ENCODE peak calls at places on chromosomes 7 and 10, in five cellular contexts. W, J, G, U and M are unnamed samples.

GRCh38 chr10:33117816-33118215 is 159.8 kb upstream of the ITGB1 start:
- DNase-seq in W (no peak), J (no peak), G (no peak), U (no peak), M (no peak)

GRCh38 chr10:30000802-30001571 is 58.4 kb downstream of the JCAD start:
- DNase-seq in W (peak; percentile 32), J (peak; percentile 84), G (peak; percentile 85), U (peak; percentile 76), M (no peak)

GRCh38 chr7:132400667-132401142 is 175.6 kb downstream of the PLXNA4 start:
- DNase-seq in W (no peak), J (no peak), G (peak; percentile 46), U (peak; percentile 78), M (peak; percentile 70)

GRCh38 chr10:117551322-117552155 is 9.0 kb downstream of the EMX2 start:
- DNase-seq in W (no peak), J (no peak), G (no peak), U (peak; percentile 44), M (no peak)

GRCh38 chr10:19651549-19651948 is 164.7 kb upstream of the PLXDC2 start:
- DNase-seq in W (peak; percentile 81), J (no peak), G (no peak), U (no peak), M (no peak)

GRCh38 chr7:10940748-10941358 is 32.8 kb upstream of the PHF14 start:
- DNase-seq in W (peak; percentile 9), J (no peak), G (no peak), U (no peak), M (no peak)

GRCh38 chr10:110170142-110170887 is 37.1 kb upstream of the MXI1 start:
- DNase-seq in W (no peak), J (peak; percentile 36), G (no peak), U (no peak), M (no peak)

GRCh38 chr7:17184805-17185689 is 113.4 kb upstream of the AHR start:
- DNase-seq in W (peak; percentile 9), J (no peak), G (no peak), U (no peak), M (no peak)

GRCh38 chr10:101749511-101750016 is 26.4 kb downstream of the FGF8 start:
- DNase-seq in W (no peak), J (no peak), G (no peak), U (no peak), M (no peak)

GRCh38 chr7:102976493-102976892 is 63.7 kb downstream of the LRRC17 start:
- DNase-seq in W (no peak), J (no peak), G (no peak), U (no peak), M (no peak)

GRCh38 chr7:102973096-102973802 is 60.4 kb downstream of the LRRC17 start:
- DNase-seq in W (no peak), J (no peak), G (no peak), U (no peak), M (no peak)

GRCh38 chr7:102975854-102976253 is 63.1 kb downstream of the LRRC17 start:
- DNase-seq in W (no peak), J (no peak), G (no peak), U (no peak), M (no peak)

GRCh38 chr7:102978280-102978679 is 65.5 kb downstream of the LRRC17 start:
- DNase-seq in W (peak; percentile 74), J (peak; percentile 87), G (no peak), U (no peak), M (no peak)

GRCh38 chr7:102974366-102975236 is 61.8 kb downstream of the LRRC17 start:
- DNase-seq in W (no peak), J (no peak), G (no peak), U (no peak), M (no peak)
- TF ChIP-seq CTCF in W (no peak), J (no peak), G (no peak), U (no peak), M (no peak)

DNA sequence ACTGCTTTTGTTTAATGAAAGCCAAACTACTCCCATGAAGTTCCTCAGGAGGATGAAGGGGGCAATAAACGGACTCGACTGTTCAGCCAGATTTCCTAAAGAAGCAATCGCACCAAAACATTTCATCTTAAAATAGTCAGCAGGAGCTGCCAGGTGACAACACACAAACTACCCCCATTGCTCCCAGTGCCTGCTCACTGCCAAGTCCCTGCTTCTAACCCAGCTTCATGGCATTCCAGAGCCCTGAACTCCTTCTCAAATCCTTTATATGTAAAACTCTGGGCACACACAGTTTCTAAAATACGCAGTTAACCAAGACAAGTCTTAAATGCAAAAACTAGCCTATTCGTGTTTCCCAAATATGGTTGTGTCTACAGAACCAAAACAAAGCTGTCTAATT is 110.0 kb downstream of the SORBS1 start:
- DNase-seq in W (no peak), J (peak; percentile 89), G (no peak), U (no peak), M (no peak)
- H3K27ac ChIP-seq in W (peak overlapping the region; percentile 7), J (peak overlapping the region; percentile 87), G (peak overlapping the region; percentile 77), U (no peak overlapping the region), M (peak overlapping the region; percentile 70)

GRCh38 chr7:19108985-19109946 is 8.2 kb downstream of the TWIST1 start:
- DNase-seq in W (no peak), J (no peak), G (no peak), U (no peak), M (no peak)

GRCh38 chr7:19107142-19107391 is 10.4 kb downstream of the TWIST1 start:
- DNase-seq in W (no peak), J (no peak), G (no peak), U (no peak), M (no peak)

GRCh38 chr7:19105546-19105945 is 11.9 kb downstream of the TWIST1 start:
- DNase-seq in W (no peak), J (no peak), G (no peak), U (no peak), M (no peak)

GRCh38 chr7:19106308-19107141 is 10.9 kb downstream of the TWIST1 start:
- DNase-seq in W (no peak), J (no peak), G (no peak), U (no peak), M (no peak)

DNA sequence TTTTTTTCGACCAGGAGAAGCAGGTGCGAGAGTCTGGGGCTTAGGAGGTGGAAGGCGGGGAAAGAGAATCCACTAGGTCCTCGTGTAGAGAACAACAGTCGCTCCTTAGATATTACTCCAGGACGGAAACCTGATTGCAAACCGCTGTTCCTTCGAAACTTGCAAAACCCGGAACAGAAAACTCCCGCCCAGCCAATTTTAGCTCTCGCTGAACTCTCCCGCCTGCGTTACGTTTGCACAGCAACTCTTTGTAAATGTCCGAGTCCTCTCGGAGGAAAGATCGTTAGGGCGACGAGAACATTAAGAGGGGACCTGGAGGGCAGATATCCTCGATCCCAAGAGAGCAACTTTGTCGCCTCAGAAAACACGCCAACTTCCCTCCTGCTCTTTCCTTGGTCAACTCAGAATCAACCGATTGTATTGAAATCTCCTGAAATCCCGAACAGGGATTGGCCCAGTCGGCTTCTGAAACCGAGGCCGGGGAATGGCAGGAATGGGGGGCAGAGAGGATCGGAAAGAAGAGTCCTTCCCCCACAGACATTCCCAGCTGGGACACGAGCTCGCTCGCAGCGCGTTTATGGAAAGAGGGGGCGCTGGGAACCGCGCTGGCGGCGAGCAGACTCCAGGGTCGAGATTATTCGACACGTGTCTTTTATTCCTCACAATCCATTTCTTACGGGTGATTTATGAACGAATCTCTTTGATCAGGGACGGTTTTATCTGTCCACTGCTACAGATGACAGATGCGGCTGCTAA is 9.9 kb downstream of the TWIST1 start:
- DNase-seq in W (peak; percentile 21), J (no peak), G (no peak), U (peak; percentile 78), M (no peak)
- H3K4me3 ChIP-seq in W (no peak overlapping the region), J (peak overlapping the region; percentile 67), G (peak overlapping the region; percentile 57), U (peak overlapping the region; percentile 46), M (peak overlapping the region; percentile 50)

GRCh38 chr7:31146026-31146425 is 93.9 kb downstream of the ADCYAP1R1 start:
- DNase-seq in W (peak; percentile 48), J (no peak), G (no peak), U (no peak), M (no peak)

GRCh38 chr7:31145339-31145738 is 93.2 kb downstream of the ADCYAP1R1 start:
- DNase-seq in W (no peak), J (no peak), G (no peak), U (no peak), M (no peak)
- TF ChIP-seq CTCF in W (no peak), J (no peak), G (no peak), U (no peak), M (no peak)

DNA sequence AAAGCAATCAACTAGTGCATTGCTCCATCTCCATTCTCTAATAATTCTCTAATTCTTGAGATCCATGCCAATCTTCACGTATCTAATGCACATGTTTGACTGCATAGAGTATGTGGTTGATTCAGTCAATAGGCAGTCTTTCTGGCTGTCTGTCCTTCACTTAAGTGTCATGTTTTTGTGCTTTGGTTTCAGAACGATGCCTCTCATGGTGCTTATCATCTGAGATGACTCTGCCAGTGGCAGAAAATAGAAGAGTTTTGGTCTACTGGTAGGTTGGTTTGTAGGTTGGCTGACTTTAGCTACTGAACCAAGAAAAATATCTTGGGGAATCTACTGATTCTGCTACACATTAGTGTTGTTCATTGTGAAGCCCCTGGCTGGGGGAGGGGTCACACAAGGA is 364.2 kb downstream of the SFMBT2 start:
- DNase-seq in W (no peak), J (no peak), G (no peak), U (no peak), M (no peak)
- H3K27ac ChIP-seq in W (no peak overlapping the region), J (no peak overlapping the region), G (no peak overlapping the region), U (no peak overlapping the region), M (no peak overlapping the region)

GRCh38 chr10:6202684-6203330 is at the start of gene PFKFB3:
- DNase-seq in W (peak; percentile 92), J (peak; percentile 97), G (peak; percentile 95), U (peak; percentile 97), M (peak; percentile 97)

GRCh38 chr10:6200588-6201510 is 1.9 kb upstream of the PFKFB3 start:
- DNase-seq in W (peak; percentile 24), J (no peak), G (peak; percentile 90), U (no peak), M (peak; percentile 58)

GRCh38 chr10:6203331-6204062 is 765 bp downstream of the PFKFB3 start:
- DNase-seq in W (peak; percentile 50), J (no peak), G (no peak), U (no peak), M (peak; percentile 69)

GRCh38 chr10:6202098-6202683 is 541 bp upstream of the PFKFB3 start:
- DNase-seq in W (peak; percentile 5), J (no peak), G (peak; percentile 48), U (no peak), M (no peak)

DNA sequence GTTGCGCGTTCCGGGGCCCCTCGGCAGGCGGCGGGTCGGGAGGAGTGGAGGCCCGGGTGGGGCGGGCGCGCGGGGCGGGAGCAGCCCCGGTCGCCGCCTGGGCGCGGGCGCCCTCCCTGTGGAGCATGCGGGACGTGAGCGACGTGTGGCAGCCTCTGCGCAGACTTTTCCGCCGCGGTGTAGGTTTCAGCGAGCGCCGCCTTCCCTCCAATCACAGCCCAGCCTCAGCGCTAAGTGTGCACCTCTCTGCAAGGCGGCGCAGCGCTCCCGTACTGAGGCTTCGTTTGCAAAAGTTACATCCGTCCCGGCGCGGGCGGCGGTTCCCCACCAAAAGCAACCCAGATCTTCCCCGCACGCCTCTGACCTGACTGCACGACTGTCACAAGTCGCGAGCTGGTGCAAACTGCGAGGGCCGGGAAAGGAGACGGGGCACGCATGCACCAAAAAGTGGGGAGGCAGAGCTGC is 1.2 kb upstream of the PFKFB3 start:
- DNase-seq in W (peak; percentile 74), J (peak; percentile 85), G (peak; percentile 87), U (peak; percentile 82), M (peak; percentile 90)
- H3K4me3 ChIP-seq in W (peak overlapping the region; percentile 8), J (peak overlapping the region; percentile 99), G (peak overlapping the region; percentile 81), U (peak overlapping the region; percentile 84), M (peak overlapping the region; percentile 92)

GRCh38 chr7:15889501-15889900 is 203.0 kb upstream of the MEOX2 start:
- DNase-seq in W (no peak), J (no peak), G (peak; percentile 21), U (no peak), M (no peak)
- TF ChIP-seq CTCF in W (no peak), J (no peak), G (no peak), U (peak; percentile 11), M (peak; percentile 26)